ENCODE peak calls at places on chromosomes 4 and X, in four cellular contexts. C is GM13977, J is hepatocyte, V is glutamatergic neuron. K is an unnamed sample.

GRCh38 chrX:22134681-22135080 is 102.6 kb downstream of the PHEX start:
- DNase-seq in C (no peak), J (peak; percentile 39), V (no peak), K (no peak)

GRCh38 chr4:170243662-170244288 is 154.0 kb upstream of the AADAT start:
- DNase-seq in C (no peak), J (no peak), V (no peak), K (no peak)

GRCh38 chr4:10532155-10532554 is 74.9 kb upstream of the ZNF518B start:
- DNase-seq in C (no peak), J (no peak), V (no peak), K (no peak)

GRCh38 chr4:170465434-170465833 is 375.7 kb upstream of the AADAT start:
- DNase-seq in C (no peak), J (no peak), V (peak; percentile 15), K (no peak)

GRCh38 chr4:123816970-123817688 is 420.5 kb downstream of the SPRY1 start:
- DNase-seq in C (no peak), J (no peak), V (no peak), K (no peak)

GRCh38 chr4:6355052-6355451 is 85.4 kb downstream of the WFS1 start:
- DNase-seq in C (no peak), J (no peak), V (no peak), K (no peak)

GRCh38 chr4:8349664-8350225 is 80.2 kb downstream of the HTRA3 start:
- DNase-seq in C (no peak), J (no peak), V (no peak), K (no peak)

GRCh38 chr4:75653845-75654503 is 19.2 kb downstream of the G3BP2 start:
- DNase-seq in C (no peak), J (peak; percentile 51), V (no peak), K (no peak)

GRCh38 chr4:186736466-186736865 is 12.8 kb upstream of the FAT1 start:
- DNase-seq in C (no peak), J (no peak), V (no peak), K (no peak)

GRCh38 chr4:166498541-166498940 is 625.5 kb downstream of the TLL1 start:
- DNase-seq in C (no peak), J (peak; percentile 19), V (no peak), K (no peak)

GRCh38 chrX:24259544-24260240 is 54.2 kb downstream of the SUPT20HL2 start:
- DNase-seq in C (peak; percentile 57), J (peak; percentile 87), V (peak; percentile 10), K (peak; percentile 32)

GRCh38 chr4:17336069-17336468 is 175.8 kb downstream of the QDPR start:
- DNase-seq in C (no peak), J (no peak), V (no peak), K (no peak)

DNA sequence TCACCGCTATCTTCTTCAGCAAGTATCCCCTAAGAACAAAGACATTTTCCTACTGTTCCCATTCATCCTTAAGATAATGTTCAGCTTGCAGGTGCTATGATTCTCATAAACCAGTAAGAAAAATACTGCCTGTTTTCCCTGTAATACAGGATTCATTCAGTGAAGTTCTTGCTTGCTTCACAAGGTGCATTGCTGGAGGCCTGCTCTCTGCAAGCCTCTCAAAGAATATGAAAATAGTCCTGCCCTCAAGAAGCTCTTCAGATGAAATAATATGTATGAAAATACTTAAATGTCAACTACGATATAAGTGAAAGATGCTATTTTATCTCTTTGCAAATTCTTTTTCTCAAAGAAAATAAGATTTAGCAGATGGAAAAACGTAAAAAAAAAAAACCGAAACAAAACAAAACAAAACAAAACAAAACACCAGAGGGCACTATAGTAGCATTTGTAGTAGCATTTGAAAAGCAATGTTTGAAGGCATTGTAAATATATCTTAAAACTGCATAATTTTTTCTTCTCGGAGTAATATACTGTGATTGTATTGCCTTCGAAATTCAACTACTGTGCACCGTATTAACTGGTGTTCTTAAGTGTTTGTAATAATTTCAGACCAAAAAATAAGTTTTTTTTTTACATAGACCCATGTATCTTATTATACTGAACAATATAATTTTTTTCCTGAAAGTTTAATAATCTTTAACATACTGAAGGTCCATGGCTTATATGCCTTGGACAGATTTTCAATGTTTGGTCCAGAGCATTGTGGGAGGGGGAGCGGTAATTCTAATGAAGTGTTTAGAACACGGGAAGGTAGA is 26.0 kb downstream of the ADH4 start:
- DNase-seq in C (peak; percentile 29), J (peak; percentile 22), V (no peak), K (no peak)
- TF ChIP-seq CTCF in C (peak; percentile 19), J (peak; percentile 47), V (no peak), K (no peak)

GRCh38 chr4:129926936-129927335 is 831.0 kb downstream of the C4orf33 start:
- DNase-seq in C (no peak), J (peak; percentile 18), V (no peak), K (no peak)
- TF ChIP-seq CTCF in C (peak; percentile 10), J (peak; percentile 42), V (no peak), K (no peak)

GRCh38 chr4:86910820-86911684 is 18.8 kb upstream of the C4orf36 start:
- DNase-seq in C (no peak), J (no peak), V (no peak), K (no peak)

GRCh38 chr4:86909540-86909939 is 17.3 kb upstream of the C4orf36 start:
- DNase-seq in C (no peak), J (no peak), V (no peak), K (no peak)

GRCh38 chr4:86909945-86910344 is 17.7 kb upstream of the C4orf36 start:
- DNase-seq in C (no peak), J (no peak), V (no peak), K (no peak)

DNA sequence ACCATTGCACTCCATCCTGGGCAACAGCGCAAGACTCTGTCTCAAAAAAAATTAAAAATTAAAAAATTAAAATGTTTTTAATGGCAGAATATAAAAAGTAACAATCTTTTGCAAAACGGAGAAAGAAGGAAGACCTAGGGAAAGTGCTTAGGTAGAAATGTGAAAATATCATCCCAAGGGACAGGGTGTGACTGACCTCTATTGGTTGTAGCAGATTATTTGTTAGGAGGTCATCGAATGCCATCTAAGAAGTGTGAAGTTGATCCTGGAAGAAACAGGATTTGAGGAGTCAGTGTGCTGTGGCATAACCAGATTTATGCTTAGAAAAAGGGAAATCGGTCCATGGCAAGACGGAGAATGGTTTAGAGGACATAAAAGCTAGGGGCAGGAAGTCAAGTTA is 18.1 kb upstream of the C4orf36 start:
- DNase-seq in C (no peak), J (no peak), V (no peak), K (no peak)
- TF ChIP-seq CTCF in C (no peak), J (no peak), V (no peak), K (no peak)

DNA sequence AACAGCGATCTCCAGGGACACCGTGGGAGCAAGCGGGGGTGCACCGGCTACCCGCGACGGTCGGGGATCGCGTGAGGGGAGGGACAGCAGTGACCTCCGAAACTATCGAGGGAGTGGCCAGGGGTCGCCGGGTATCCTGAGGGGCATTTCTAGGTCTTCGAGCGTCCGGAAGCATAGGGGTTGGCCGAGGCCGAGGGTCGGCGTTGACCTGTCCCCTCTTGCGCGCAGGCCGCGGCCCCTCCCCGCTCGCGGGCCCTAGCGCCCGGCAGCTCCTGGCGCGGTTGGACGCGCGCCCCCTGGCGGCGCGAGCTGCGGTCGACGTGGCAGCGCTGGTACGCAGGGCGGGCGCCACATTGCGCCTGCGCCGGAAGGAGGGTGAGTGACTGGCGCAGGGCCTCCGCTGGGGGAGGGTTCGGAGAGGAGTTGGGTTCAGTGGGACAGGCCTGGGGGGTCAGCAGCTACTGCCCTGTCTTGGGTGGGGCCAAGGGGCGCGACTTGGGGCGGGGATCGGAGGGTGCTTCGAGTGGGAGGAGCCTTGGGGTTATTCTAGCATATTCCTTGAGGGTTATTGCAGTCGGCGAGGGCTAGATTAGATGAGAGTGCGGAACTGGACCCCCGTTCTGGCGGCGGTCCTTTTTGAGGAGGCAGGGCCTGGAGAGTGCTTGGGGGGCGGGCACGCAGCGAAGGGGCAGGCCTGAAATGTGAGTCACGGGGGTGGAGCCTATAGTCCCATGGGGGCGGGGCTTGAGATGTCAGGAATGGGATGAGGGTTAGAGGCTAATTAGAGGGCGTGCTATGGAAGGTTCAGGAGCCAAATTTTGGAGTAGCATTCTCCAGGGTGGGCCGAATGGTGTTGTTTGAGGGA is 1.2 kb downstream of the MAGIX start:
- DNase-seq in C (peak; percentile 85), J (peak; percentile 89), V (peak; percentile 82), K (peak; percentile 79)
- TF ChIP-seq CTCF in C (peak; percentile 87), J (peak; percentile 55), V (peak; percentile 84), K (peak; percentile 51)

GRCh38 chrX:1452497-1453389 is at the start of gene ASMTL:
- DNase-seq in C (peak; percentile 99), J (peak; percentile 100), V (peak; percentile 100), K (peak; percentile 100)
- TF ChIP-seq CTCF in C (no peak), J (no peak), V (no peak), K (no peak)

GRCh38 chr4:73593631-73594241 is 26.5 kb downstream of the RASSF6 start:
- DNase-seq in C (no peak), J (peak; percentile 53), V (no peak), K (no peak)
- TF ChIP-seq CTCF in C (peak; percentile 55), J (peak; percentile 69), V (peak; percentile 58), K (peak; percentile 25)

GRCh38 chr4:77432702-77433101 is 172.9 kb upstream of the CXCL13 start:
- DNase-seq in C (no peak), J (no peak), V (no peak), K (no peak)
- TF ChIP-seq CTCF in C (peak; percentile 21), J (peak; percentile 9), V (no peak), K (no peak)

DNA sequence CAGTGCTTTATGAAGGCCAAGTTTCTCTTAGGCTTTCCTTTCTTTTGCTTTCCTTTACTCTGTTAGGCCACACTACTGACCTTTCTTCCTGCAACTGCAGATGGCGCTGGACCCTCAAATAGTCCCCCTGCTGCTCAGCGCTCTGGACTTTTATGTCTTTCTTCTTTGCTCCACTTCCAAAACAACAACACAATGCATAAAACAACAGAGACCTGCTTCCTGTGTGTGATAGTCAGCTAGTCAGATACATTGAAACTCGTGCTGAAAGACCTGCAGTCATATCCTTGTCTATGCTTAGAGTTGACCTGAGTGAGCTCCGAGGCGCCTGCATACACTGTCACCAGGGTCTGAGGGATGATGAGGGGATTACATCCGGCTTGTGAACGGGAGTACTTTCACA is 108.9 kb upstream of the TEX13D start:
- DNase-seq in C (no peak), J (no peak), V (peak; percentile 19), K (no peak)
- TF ChIP-seq CTCF in C (no peak), J (peak; percentile 5), V (no peak), K (peak; percentile 45)

GRCh38 chr4:27861802-27862201 is 1001.2 kb downstream of the STIM2 start:
- DNase-seq in C (peak; percentile 3), J (no peak), V (no peak), K (no peak)

DNA sequence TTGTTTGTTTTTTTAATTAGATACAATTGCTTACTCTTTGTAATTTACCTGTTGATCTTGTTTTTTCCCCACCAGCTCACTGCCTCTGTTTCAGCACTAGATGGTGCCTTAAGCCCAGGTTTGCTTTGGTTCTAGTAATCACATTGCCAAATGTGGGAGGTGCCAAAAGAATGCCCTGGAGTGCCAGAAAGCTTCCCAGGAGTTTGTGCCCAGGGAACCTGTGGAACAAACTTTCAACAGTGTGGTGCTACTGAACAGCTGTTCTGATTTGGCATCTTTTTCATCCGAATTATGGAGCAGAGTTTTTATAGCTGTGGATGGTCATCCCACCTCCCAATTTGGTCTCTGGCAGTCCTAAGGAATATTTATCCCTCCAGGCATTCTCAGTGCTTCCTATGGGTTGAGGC is 1000.7 kb downstream of the STIM2 start:
- DNase-seq in C (no peak), J (peak; percentile 53), V (no peak), K (peak; percentile 31)
- TF ChIP-seq CTCF in C (peak; percentile 36), J (peak; percentile 61), V (no peak), K (peak; percentile 61)

DNA sequence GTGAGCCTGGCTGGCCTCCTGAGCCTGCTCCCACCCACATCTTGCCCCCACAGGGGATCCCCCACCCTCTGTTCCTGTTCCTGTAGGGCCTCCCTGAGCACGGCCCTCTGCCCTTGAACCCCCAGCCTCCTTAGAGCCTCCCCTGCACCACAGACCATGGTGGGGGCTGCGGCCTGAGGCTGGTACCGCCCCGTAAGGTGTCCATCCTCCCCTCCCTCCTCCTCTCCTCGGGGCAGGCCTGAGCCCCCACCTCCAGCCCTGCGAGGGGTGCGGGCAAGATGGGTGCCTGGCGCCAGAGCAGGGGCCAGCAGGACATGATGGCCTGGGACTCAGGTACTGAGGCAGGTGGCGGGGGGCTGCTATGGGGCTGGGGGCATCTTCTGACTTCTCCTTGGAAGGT is 28.4 kb upstream of the FGFR3 start:
- DNase-seq in C (no peak), J (no peak), V (no peak), K (no peak)
- TF ChIP-seq CTCF in C (no peak), J (no peak), V (no peak), K (no peak)